ENCODE peak calls at places on chromosome 3, in four cellular contexts. X is adrenal gland, R is brain microvascular endothelial cell, G is fibroblast of pulmonary artery. K is an unnamed sample.
A peak's percentile ranks its signal among the peaks of the same experiment; 100 is the strongest.

GRCh38 chr3:43423142-43423541 is 136.8 kb downstream of the SNRK start:
- DNase-seq in R (peak; percentile 23), G (peak; percentile 26), X (peak; percentile 76), K (peak; percentile 10)

GRCh38 chr3:48997714-48998637 is 7.9 kb downstream of the P4HTM start:
- DNase-seq in R (no peak), X (no peak), G (no peak), K (no peak)

GRCh38 chr3:46071222-46071621 is 43.9 kb upstream of the XCR1 start:
- DNase-seq in R (no peak), X (no peak), G (no peak), K (no peak)

GRCh38 chr3:2156244-2156847 is 57.7 kb downstream of the CNTN4 start:
- DNase-seq in G (no peak), X (no peak), R (no peak), K (no peak)

GRCh38 chr3:33936921-33937210 is 138.4 kb downstream of the PDCD6IP start:
- DNase-seq in R (no peak), G (no peak), X (no peak), K (no peak)

GRCh38 chr3:71028802-71029201 is 554.7 kb downstream of the FOXP1 start:
- DNase-seq in X (no peak), R (no peak), G (no peak), K (no peak)

GRCh38 chr3:16338999-16339398 is 74.0 kb downstream of the OXNAD1 start:
- DNase-seq in R (peak; percentile 93), X (no peak), G (peak; percentile 98), K (peak; percentile 93)

GRCh38 chr3:107676469-107677309 is 153.9 kb downstream of the BBX start:
- DNase-seq in R (no peak), X (no peak), G (peak; percentile 58), K (no peak)

GRCh38 chr3:177290633-177291032 is 93.4 kb upstream of the TBL1XR1 start:
- DNase-seq in G (no peak), R (no peak), X (no peak), K (no peak)

GRCh38 chr3:172461530-172462138 is 13.4 kb upstream of the GHSR start:
- DNase-seq in R (no peak), X (no peak), G (peak; percentile 50), K (no peak)

GRCh38 chr3:129323651-129324294 is 45.1 kb downstream of the HMCES start:
- DNase-seq in G (no peak), R (no peak), X (no peak), K (no peak)

GRCh38 chr3:193016437-193016887 is 98.8 kb upstream of the MB21D2 start:
- DNase-seq in G (peak; percentile 46), R (no peak), X (peak; percentile 39), K (peak; percentile 24)

GRCh38 chr3:58009026-58009748 is 965 bp downstream of the FLNB start:
- DNase-seq in X (peak; percentile 39), R (no peak), G (no peak), K (no peak)

GRCh38 chr3:61371123-61371522 is 119.9 kb upstream of the FHIT start:
- DNase-seq in X (no peak), R (peak; percentile 6), G (peak; percentile 3), K (no peak)

GRCh38 chr3:113594066-113594465 is 61.7 kb downstream of the SIDT1 start:
- DNase-seq in R (no peak), X (no peak), G (no peak), K (no peak)

GRCh38 chr3:155737844-155738460 is 6.9 kb downstream of the PLCH1 start:
- DNase-seq in G (no peak), X (no peak), R (no peak), K (no peak)

GRCh38 chr3:30996467-30996866 is 102.0 kb upstream of the GADL1 start:
- DNase-seq in R (no peak), G (no peak), X (no peak), K (no peak)

GRCh38 chr3:105040026-105040622 is 326.6 kb upstream of the ALCAM start:
- DNase-seq in R (peak; percentile 53), X (no peak), G (peak; percentile 55), K (peak; percentile 22)

GRCh38 chr3:105042586-105042985 is 324.1 kb upstream of the ALCAM start:
- DNase-seq in G (no peak), R (no peak), X (no peak), K (no peak)

GRCh38 chr3:105033081-105033480 is 333.6 kb upstream of the ALCAM start:
- DNase-seq in R (no peak), G (no peak), X (no peak), K (no peak)

DNA sequence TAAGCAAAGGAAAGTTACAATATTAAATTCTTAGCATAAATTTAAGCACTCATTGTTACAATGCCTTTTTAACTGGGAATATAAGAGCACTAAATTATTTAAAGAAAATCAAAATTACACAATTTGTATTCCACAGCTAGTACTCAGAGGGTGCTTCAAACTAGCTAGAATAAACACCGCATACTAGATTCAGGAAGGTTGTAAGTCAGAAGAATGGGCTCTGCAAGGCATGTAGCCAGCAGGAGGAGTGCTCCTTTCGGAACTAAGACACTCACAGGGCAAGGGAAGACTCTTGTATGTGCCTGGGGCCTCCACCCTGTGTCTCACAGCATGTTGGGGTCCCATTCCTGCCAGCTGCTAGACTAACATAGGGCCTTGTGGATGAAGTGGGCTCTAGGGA is 327.7 kb upstream of the ALCAM start:
- DNase-seq in R (no peak), X (no peak), G (no peak), K (no peak)
- TF ChIP-seq CTCF in R (no peak), X (no peak), G (no peak), K (no peak)

GRCh38 chr3:21446027-21446426 is 305.0 kb downstream of the ZNF385D start:
- DNase-seq in R (no peak), G (no peak), X (no peak), K (no peak)

GRCh38 chr3:21449738-21450137 is 301.3 kb downstream of the ZNF385D start:
- DNase-seq in R (no peak), G (no peak), X (no peak), K (no peak)

GRCh38 chr3:21446937-21447336 is 304.1 kb downstream of the ZNF385D start:
- DNase-seq in R (no peak), G (no peak), X (no peak), K (no peak)

GRCh38 chr3:21447471-21448205 is 303.4 kb downstream of the ZNF385D start:
- DNase-seq in X (no peak), G (peak; percentile 51), R (no peak), K (peak; percentile 85)
- H3K4me3 ChIP-seq in X (no peak overlapping the region), G (peak overlapping the region; percentile 11), R (no peak overlapping the region), K (no peak overlapping the region)

DNA sequence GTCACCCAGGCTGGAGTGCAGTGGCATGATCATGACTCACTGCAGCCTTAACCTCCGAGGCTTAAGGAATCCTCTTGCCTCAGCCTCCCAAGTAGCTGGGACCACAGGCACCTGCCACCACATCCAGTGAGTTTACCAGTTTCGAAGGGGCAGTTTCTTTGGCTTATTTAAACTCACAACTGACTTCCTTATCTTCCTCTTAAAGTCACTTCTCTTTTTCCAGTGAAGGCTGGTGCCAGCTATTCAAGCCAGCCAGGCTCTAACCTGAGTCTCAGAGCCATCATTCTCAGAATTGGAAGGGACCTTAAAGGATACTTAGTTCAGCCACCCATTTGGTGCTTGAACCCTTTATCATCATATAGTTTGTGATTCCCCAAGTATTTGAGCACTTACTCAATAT is 58.8 kb downstream of the SLC2A2 start:
- DNase-seq in G (no peak), R (no peak), X (no peak), K (no peak)
- TF ChIP-seq CTCF in G (no peak), R (no peak), X (no peak), K (no peak)

GRCh38 chr3:179882322-179882721 is 154.4 kb downstream of the PEX5L start:
- DNase-seq in G (no peak), R (no peak), X (no peak), K (no peak)
- H3K4me3 ChIP-seq in G (no peak overlapping the region), R (no peak overlapping the region), X (no peak overlapping the region), K (no peak overlapping the region)

GRCh38 chr3:149751551-149751950 is 738 bp downstream of the COMMD2 start:
- DNase-seq in X (no peak), G (no peak), R (no peak), K (no peak)

GRCh38 chr3:149752788-149753136 is 473 bp upstream of the COMMD2 start:
- DNase-seq in G (no peak), X (no peak), R (no peak), K (no peak)

GRCh38 chr3:149753717-149754116 is 1.4 kb upstream of the COMMD2 start:
- DNase-seq in R (no peak), G (no peak), X (no peak), K (no peak)

DNA sequence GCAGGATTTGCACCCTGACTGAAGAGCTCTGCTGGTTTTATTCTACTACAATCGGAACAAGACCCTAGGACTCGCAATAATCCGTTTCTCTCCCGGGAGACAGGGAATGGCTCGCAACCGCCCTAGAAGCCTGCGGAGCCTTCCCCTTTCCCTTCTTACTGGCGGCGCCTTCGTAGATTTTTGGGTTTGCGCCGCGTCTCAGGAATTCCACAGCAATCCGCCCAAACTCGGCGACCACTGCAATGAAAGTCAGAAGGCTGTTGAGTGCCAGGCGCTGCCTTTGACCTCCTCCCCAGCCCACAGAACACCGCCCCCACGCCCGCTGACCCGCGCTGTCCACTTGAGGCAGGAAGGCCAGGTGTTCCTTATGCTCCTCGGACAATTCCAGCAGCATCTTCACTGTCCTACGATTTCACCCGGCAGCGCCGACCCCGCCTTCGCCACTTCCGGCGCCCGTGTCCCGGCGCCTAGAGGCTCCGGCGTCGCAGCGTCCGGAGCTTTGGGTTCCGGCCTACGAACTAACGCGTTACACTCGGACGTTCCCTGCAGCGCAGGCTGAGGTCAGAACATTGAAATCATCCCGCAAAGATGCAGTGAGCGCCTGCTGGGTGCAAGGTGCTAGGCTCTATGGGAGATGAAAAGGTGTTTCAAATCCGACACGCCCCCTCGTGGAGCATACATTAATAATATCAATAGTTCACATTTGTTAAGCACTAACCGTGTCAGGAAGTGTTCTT is at the start of gene COMMD2:
- DNase-seq in R (peak; percentile 75), X (peak; percentile 71), G (peak; percentile 86), K (peak; percentile 49)
- TF ChIP-seq CTCF in R (peak; percentile 37), X (peak; percentile 6), G (peak; percentile 21), K (peak; percentile 34)

DNA sequence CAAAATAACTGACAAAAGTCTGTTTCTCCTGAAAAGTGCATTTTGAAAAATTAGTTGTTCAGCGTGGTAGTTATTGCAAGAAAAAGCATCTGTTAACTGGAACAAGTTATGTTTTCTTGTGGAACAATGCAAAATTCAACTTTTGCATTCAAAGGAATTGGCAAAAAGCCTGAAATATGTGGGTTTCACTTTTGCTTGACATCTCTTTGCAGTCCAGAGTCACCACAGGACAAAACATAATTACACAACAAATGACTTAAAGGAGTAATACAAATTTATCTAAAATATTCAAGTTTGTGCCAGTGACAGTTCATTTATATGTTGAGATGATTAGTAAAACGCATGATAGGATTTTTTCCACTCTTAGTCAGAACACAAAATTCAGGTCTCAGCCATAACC is 96.3 kb upstream of the P2RY1 start:
- DNase-seq in R (peak; percentile 1), X (no peak), G (peak; percentile 81), K (no peak)
- H3K4me3 ChIP-seq in R (no peak overlapping the region), X (no peak overlapping the region), G (no peak overlapping the region), K (no peak overlapping the region)

GRCh38 chr3:157705258-157705657 is 202.0 kb upstream of the VEPH1 start:
- DNase-seq in X (no peak), G (no peak), R (no peak), K (no peak)

GRCh38 chr3:157695586-157695985 is 192.4 kb upstream of the VEPH1 start:
- DNase-seq in X (no peak), R (no peak), G (no peak), K (no peak)

GRCh38 chr3:157700405-157700804 is 197.2 kb upstream of the VEPH1 start:
- DNase-seq in R (no peak), X (no peak), G (peak; percentile 7), K (no peak)
- TF ChIP-seq CTCF in R (no peak), X (no peak), G (no peak), K (peak; percentile 22)